ENCODE peak calls at places on chromosome 5, in ten cellular contexts. I, G, B, J, Y, E, T, S, P and V are unnamed samples.
A peak's percentile ranks its signal among the peaks of the same experiment; 100 is the strongest.

GRCh38 chr5:115068239-115069086 is 101.2 kb downstream of the TRIM36 start:
- DNase-seq in B (no peak), I (no peak), P (no peak), S (peak; percentile 72), Y (no peak), E (no peak), G (no peak), T (no peak), J (peak; percentile 21), V (no peak)

GRCh38 chr5:124195416-124195815 is 551.0 kb downstream of the ZNF608 start:
- DNase-seq in J (no peak), B (no peak), Y (no peak), E (no peak), S (no peak), T (no peak), G (no peak), P (no peak), I (no peak), V (no peak)

GRCh38 chr5:36689225-36689624 is 82.8 kb downstream of the SLC1A3 start:
- DNase-seq in E (no peak), B (no peak), I (no peak), J (no peak), Y (no peak), G (no peak), P (no peak), T (no peak), S (peak; percentile 63), V (no peak)

GRCh38 chr5:177163500-177163899 is 29.9 kb downstream of the NSD1 start:
- DNase-seq in G (no peak), P (no peak), J (no peak), B (no peak), I (no peak), S (no peak), T (no peak), E (no peak), Y (no peak), V (no peak)

GRCh38 chr5:16712600-16712999 is 95.8 kb upstream of the RETREG1 start:
- DNase-seq in P (no peak), T (no peak), B (no peak), I (no peak), Y (no peak), E (no peak), J (no peak), S (no peak), G (no peak), V (no peak)

GRCh38 chr5:43336159-43336558 is 22.9 kb upstream of the HMGCS1 start:
- DNase-seq in J (no peak), B (no peak), I (no peak), E (no peak), S (peak; percentile 45), Y (no peak), P (no peak), G (no peak), T (no peak), V (no peak)

GRCh38 chr5:141637693-141638419 is 1.1 kb downstream of the RELL2 start:
- DNase-seq in P (peak; percentile 70), G (peak; percentile 51), J (peak; percentile 53), T (peak; percentile 36), E (peak; percentile 62), I (peak; percentile 73), Y (peak; percentile 94), S (peak; percentile 67), B (peak; percentile 82), V (peak; percentile 43)

GRCh38 chr5:54713923-54714581 is 196.5 kb downstream of the SNX18 start:
- DNase-seq in I (no peak), Y (no peak), B (no peak), S (no peak), E (no peak), T (no peak), G (no peak), J (no peak), P (no peak), V (no peak)

GRCh38 chr5:151384106-151384505 is 36.7 kb upstream of the SLC36A2 start:
- DNase-seq in J (no peak), Y (no peak), B (no peak), I (no peak), P (no peak), T (no peak), S (peak; percentile 22), G (no peak), E (no peak), V (no peak)

GRCh38 chr5:115657883-115658233 is 32.0 kb upstream of the TMED7 start:
- DNase-seq in Y (no peak), J (no peak), S (peak; percentile 91), P (no peak), T (no peak), E (no peak), I (no peak), B (no peak), G (no peak), V (no peak)

GRCh38 chr5:67481362-67481761 is 284.8 kb upstream of the CD180 start:
- DNase-seq in I (no peak), P (no peak), S (no peak), J (no peak), E (no peak), G (no peak), B (no peak), Y (no peak), T (no peak), V (no peak)